ENCODE peak calls at places on chromosome 11, in six cellular contexts. D is HCT116; Y is stimulated activated CD8-positive, alpha-beta memory T cell treated with anti-CD3 and anti-CD28 coated beads, Interleukin-4, amount 100 ng/mL, for 24 hours; V is kidney epithelial cell; Q is left ventricle myocardium inferior; U is HAP-1. P is an unnamed sample.
A peak's percentile ranks its signal among the peaks of the same experiment; 100 is the strongest.

GRCh38 chr11:74169736-74170458 is 905 bp downstream of the C2CD3 start:
- DNase-seq in Q (no peak), D (no peak), U (no peak), V (no peak), Y (no peak), P (no peak)

GRCh38 chr11:19493446-19493845 is 219.2 kb upstream of the NAV2 start:
- DNase-seq in Y (no peak), Q (no peak), V (no peak), U (no peak), D (no peak), P (no peak)

GRCh38 chr11:1101318-1102089 is 26.8 kb downstream of the MUC2 start:
- DNase-seq in U (no peak), Y (no peak), Q (no peak), D (no peak), V (no peak), P (no peak)

GRCh38 chr11:16404781-16405180 is 48.4 kb upstream of the SOX6 start:
- DNase-seq in V (no peak), U (peak; percentile 87), Y (no peak), Q (no peak), D (no peak), P (no peak)

GRCh38 chr11:69939551-69940245 is 120.5 kb upstream of the FGF3 start:
- DNase-seq in Q (peak; percentile 78), D (no peak), U (no peak), Y (no peak), V (no peak), P (peak; percentile 94)

GRCh38 chr11:65165847-65166317 is 4.2 kb upstream of the SPDYC start:
- DNase-seq in Y (no peak), U (no peak), D (no peak), Q (no peak), V (no peak), P (no peak)

GRCh38 chr11:35330924-35331323 is 88.4 kb downstream of the SLC1A2 start:
- DNase-seq in V (no peak), D (no peak), Q (no peak), U (no peak), Y (no peak), P (no peak)

GRCh38 chr11:59173080-59173963 is 1.4 kb downstream of the DTX4 start:
- DNase-seq in D (no peak), Y (no peak), V (no peak), Q (no peak), U (peak; percentile 23), P (peak; percentile 63)

GRCh38 chr11:12175694-12176241 is 65.4 kb downstream of the MICAL2 start:
- DNase-seq in V (peak; percentile 91), Y (no peak), U (no peak), Q (no peak), D (peak; percentile 81), P (peak; percentile 80)

GRCh38 chr11:107747622-107748021 is 35.8 kb upstream of the SLN start:
- DNase-seq in D (no peak), U (no peak), Y (no peak), Q (no peak), V (no peak), P (no peak)

GRCh38 chr11:59756845-59757244 is 1.7 kb downstream of the STX3 start:
- DNase-seq in Q (no peak), V (no peak), U (no peak), Y (no peak), D (peak; percentile 26), P (no peak)

GRCh38 chr11:16773981-16774710 is 35.7 kb downstream of the C11orf58 start:
- DNase-seq in U (no peak), D (no peak), V (no peak), Q (no peak), Y (no peak), P (no peak)

GRCh38 chr11:73320786-73321325 is 12.8 kb downstream of the ARHGEF17 start:
- DNase-seq in U (no peak), V (no peak), Y (no peak), Q (no peak), D (no peak), P (peak; percentile 74)

P was measured in cardiac muscle cell.